ENCODE peak calls at places on chromosomes 12 and 14, in seven cellular contexts. J is breast epithelium, W is stomach, S is GM23338, T is HL-60, U is transverse colon, R is spleen. B is an unnamed sample.

GRCh38 chr12:11712491-11712890 is 63.0 kb downstream of the ETV6 start:
- DNase-seq in S (no peak), W (no peak), U (no peak), R (no peak), J (no peak), T (no peak), B (no peak)

GRCh38 chr14:40362856-40363255 is 930.6 kb upstream of the FBXO33 start:
- DNase-seq in R (no peak), S (peak), T (no peak), J (no peak), U (no peak), W (no peak), B (no peak)

GRCh38 chr12:129903956-129904769 is at the start of gene TMEM132D:
- DNase-seq in S (peak), R (no peak), J (no peak), T (no peak), U (no peak), W (no peak), B (no peak)

GRCh38 chr14:57751400-57751799 is 114.5 kb downstream of the SLC35F4 start:
- DNase-seq in W (no peak), J (no peak), S (no peak), U (no peak), T (no peak), R (no peak), B (no peak)

GRCh38 chr12:126667340-126667739 is 1599.6 kb upstream of the TMEM132C start:
- DNase-seq in T (no peak), R (no peak), U (no peak), W (no peak), J (no peak), S (no peak), B (no peak)

GRCh38 chr12:66803972-66804371 is 125.1 kb upstream of the GRIP1 start:
- DNase-seq in S (peak), T (no peak), R (no peak), U (no peak), W (no peak), J (no peak), B (no peak)

GRCh38 chr14:49768301-49769121 is 558 bp downstream of the KLHDC2 start:
- DNase-seq in R (peak), W (peak), J (peak), U (peak), S (peak), T (peak), B (no peak)

GRCh38 chr12:64461634-64462414 is 9.9 kb downstream of the TBK1 start:
- DNase-seq in J (no peak), S (no peak), W (no peak), T (no peak), U (no peak), R (no peak), B (no peak)

GRCh38 chr14:29352681-29353080 is 575.0 kb downstream of the PRKD1 start:
- DNase-seq in R (no peak), S (no peak), U (no peak), W (no peak), T (no peak), J (no peak), B (no peak)

GRCh38 chr14:66959437-66960050 is 229.7 kb upstream of the GARIN2 start:
- DNase-seq in T (no peak), R (no peak), W (no peak), J (no peak), U (no peak), S (no peak), B (no peak)

GRCh38 chr12:89453579-89453978 is 71.0 kb downstream of the GALNT4 start:
- DNase-seq in J (no peak), S (no peak), T (no peak), R (no peak), W (no peak), U (no peak), B (no peak)

GRCh38 chr12:42979746-42980145 is 390.2 kb upstream of the PRICKLE1 start:
- DNase-seq in J (no peak), T (no peak), W (no peak), U (no peak), R (no peak), S (no peak), B (no peak)

GRCh38 chr12:42982828-42983227 is 393.3 kb upstream of the PRICKLE1 start:
- DNase-seq in T (no peak), J (no peak), R (no peak), S (no peak), W (no peak), U (no peak), B (no peak)

GRCh38 chr12:42978718-42979117 is 389.2 kb upstream of the PRICKLE1 start:
- DNase-seq in S (no peak), U (no peak), W (no peak), T (no peak), R (no peak), J (no peak), B (no peak)

GRCh38 chr12:42977451-42978230 is 388.1 kb upstream of the PRICKLE1 start:
- DNase-seq in S (no peak), U (no peak), W (no peak), T (no peak), R (no peak), J (no peak), B (no peak)

DNA sequence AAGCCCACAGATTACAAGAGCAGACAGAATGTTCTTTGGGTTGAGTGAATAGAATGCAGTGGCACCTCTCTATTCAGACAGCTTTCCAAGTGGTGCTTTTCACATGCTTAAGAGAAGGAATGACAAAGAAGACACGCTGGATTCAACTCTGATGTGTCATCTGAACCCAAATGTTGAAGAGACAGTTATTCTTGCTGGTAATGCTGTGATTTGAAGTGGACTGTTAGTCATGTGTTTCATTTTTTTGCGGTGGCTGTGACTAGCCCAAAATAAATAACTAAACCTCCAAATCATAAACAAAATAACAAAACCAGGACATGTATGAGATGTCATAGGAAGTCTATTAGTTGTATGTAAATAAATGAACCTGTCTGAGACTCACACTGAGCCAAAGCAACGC is 391.8 kb upstream of the PRICKLE1 start:
- DNase-seq in R (no peak), W (no peak), S (peak), U (no peak), J (no peak), T (no peak), B (no peak)
- TF ChIP-seq POLR2AphosphoS5 in R (no peak), W (no peak), S (no peak), U (no peak), J (no peak), T (no peak), B (no peak)

GRCh38 chr12:123986374-123986920 is 13.4 kb downstream of the ZNF664 start:
- DNase-seq in J (no peak), U (no peak), W (no peak), T (no peak), S (no peak), R (no peak), B (no peak)

GRCh38 chr12:123987022-123987421 is 14.0 kb downstream of the ZNF664 start:
- DNase-seq in J (no peak), U (no peak), T (no peak), W (no peak), S (no peak), R (no peak), B (no peak)

GRCh38 chr12:123982269-123982668 is 9.3 kb downstream of the ZNF664 start:
- DNase-seq in R (no peak), U (no peak), W (no peak), J (no peak), S (no peak), T (no peak), B (no peak)

GRCh38 chr12:123984903-123985302 is 11.9 kb downstream of the ZNF664 start:
- DNase-seq in S (no peak), U (no peak), R (no peak), W (no peak), J (no peak), T (no peak), B (no peak)

DNA sequence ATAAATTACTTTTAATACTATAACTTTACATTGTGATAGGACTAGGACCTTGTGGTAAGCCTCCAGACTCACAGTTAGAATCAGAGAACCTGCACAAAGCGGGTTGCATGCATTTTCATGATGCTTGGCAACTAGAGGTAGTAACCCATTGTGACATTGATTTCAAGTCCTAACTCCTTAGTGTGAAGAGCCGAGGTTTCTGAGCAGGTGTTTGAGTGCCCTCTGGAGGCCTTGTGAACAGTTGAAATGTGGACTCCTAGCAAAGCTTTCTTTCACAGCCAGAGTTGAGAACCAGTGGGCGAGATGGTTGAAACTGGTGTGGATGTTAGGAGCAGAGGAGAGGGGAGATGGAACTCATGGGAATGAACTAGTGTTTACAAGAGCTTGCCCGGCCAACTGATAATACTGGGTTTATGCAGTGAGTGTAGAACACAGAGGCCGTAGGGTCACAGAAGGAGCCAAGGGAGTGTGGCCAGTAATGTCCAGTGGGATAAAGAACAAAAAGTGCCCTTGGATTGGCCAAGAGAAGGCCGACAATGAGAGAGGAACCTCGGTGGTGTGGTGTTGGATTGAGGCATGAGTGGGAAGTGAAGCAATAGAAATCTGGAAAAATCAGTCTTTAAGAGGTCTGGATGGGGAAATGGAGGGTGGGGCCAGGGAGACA is 10.9 kb downstream of the ZNF664 start:
- DNase-seq in J (no peak), W (peak), T (peak), U (peak), S (peak), R (no peak), B (no peak)
- TF ChIP-seq CTCF in J (peak), W (no peak), T (peak), U (peak), S (peak), R (peak), B (no peak)

DNA sequence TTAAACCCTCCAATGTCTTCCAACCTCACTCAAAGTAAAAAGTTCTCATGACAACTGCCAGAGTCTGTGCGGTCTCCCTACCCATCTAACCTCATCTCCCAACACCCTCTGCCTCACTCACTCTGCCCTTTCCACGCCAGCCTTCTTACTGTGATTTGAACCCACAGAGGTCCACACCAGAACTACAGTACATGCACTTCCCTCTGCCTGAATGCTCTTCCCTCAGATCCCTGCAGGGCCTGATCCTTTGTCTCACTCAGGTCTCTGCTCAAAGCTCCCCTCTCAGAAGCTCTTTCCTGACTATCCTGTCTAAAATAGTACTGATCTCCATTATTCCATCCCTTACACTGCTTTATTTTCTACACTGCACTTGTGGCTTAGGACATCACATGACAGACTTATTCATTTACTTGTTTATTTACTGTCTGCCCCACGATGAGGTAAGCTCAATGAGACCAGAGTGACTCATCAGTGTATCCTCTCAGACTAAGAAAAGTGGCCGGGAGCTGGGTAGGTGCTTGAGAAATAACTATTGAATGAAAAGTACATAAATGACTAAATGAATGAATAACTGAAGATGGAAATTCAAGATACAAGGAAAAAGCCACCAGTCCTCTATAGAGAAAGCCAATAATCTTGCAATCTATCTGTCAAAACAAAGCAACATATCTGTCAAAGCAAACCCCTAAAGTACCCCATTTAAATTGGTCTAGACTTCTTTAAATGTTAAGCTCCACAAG is 17.1 kb downstream of the POMT2 start:
- DNase-seq in T (peak), U (no peak), R (no peak), J (peak), S (no peak), W (no peak), B (no peak)
- TF ChIP-seq POLR2AphosphoS5 in T (no peak), U (no peak), R (no peak), J (no peak), S (no peak), W (peak), B (no peak)

DNA sequence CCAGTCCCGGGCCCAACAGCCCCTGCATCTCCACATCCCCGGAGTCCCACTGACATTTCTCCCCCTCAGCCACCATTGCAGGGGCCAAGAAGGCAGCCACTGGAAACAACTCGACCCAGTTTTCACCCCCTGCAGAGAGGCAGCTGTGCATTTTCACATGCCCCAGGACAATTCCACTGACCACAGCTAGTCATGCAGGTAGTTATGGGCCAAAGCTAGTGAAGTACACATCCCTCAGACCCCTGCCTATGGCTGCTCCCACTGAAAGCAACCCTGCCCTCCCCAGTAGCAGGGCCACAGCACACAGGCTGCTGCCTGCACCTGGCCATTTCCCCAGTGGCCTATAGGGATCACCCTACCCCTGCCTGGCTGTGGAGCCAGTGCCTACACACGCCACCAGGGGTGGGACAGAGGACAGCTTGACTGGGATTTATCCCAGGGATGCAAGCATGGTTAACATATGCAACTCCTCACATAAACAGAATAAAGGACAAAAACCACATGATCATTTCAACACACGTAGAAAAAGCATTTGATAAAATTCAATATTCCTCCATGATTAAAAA is 154.0 kb downstream of the NDUFA12 start:
- DNase-seq in W (no peak), T (no peak), U (no peak), S (peak), J (no peak), R (no peak), B (peak)
- TF ChIP-seq CTCF in W (no peak), T (no peak), U (no peak), S (peak), J (no peak), R (no peak), B (no peak)

GRCh38 chr12:80187660-80188090 is 88.3 kb downstream of the OTOGL start:
- DNase-seq in T (no peak), W (no peak), U (no peak), J (no peak), R (no peak), S (no peak), B (no peak)

GRCh38 chr12:80188566-80188965 is 89.2 kb downstream of the OTOGL start:
- DNase-seq in J (no peak), S (no peak), U (no peak), R (no peak), W (no peak), T (no peak), B (no peak)

GRCh38 chr12:80189241-80189640 is 89.9 kb downstream of the OTOGL start:
- DNase-seq in T (no peak), W (no peak), S (no peak), U (no peak), R (no peak), J (no peak), B (no peak)

GRCh38 chr12:80183939-80184338 is 84.6 kb downstream of the OTOGL start:
- DNase-seq in S (no peak), U (no peak), W (no peak), J (no peak), T (no peak), R (no peak), B (no peak)

DNA sequence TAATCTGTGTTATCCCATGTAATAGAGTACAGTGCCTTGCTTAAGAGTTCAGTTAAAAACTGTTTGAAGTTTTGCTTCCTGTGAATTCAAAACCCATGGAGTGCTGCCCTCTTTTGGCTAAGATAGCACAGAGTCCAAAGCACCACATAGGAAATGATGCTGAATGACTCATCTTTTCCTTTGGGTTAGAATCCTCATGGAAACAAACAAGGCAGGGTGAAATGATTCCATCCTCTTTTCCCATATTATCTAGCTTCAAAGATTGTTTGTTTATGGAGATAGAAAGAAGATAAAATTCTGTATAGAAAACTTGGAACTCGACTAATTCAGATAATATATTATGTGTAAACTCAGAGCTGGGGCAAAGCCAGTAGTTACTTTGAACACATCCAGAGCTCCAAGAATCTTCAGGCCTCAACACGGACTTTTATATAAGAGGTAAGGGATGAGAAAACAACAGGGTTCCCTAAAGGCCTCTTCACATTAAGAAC is 87.4 kb downstream of the OTOGL start:
- DNase-seq in U (peak), W (peak), J (peak), S (peak), T (peak), R (no peak), B (no peak)
- TF ChIP-seq POLR2AphosphoS5 in U (peak), W (peak), J (no peak), S (no peak), T (no peak), R (no peak), B (peak)

GRCh38 chr12:6644903-6645302 is 2.3 kb downstream of the ACRBP start:
- DNase-seq in S (peak), W (no peak), J (no peak), R (no peak), U (peak), T (no peak), B (no peak)
- TF ChIP-seq CTCF in S (peak), W (no peak), J (no peak), R (no peak), U (peak), T (no peak), B (no peak)

B was measured in vagina.